ENCODE peak calls at places on chromosomes 4 and X, in nine cellular contexts. T is ovary; J is testis; A is OCI-LY7; V is osteoblast; F is neural progenitor cell; G is WERI-Rb-1; W is mammary epithelial cell; E is CD8-positive, alpha-beta memory T cell. Y is an unnamed sample.

GRCh38 chr4:72136429-72136828 is 104.6 kb downstream of the NPFFR2 start:
- DNase-seq in E (no peak), A (no peak), W (no peak), J (no peak), V (no peak), T (no peak), G (no peak), F (peak; percentile 48), Y (no peak)

GRCh38 chr4:81470456-81471327 is 1.0 kb downstream of the RASGEF1B start:
- DNase-seq in V (peak; percentile 58), G (peak; percentile 64), W (peak; percentile 36), F (peak; percentile 54), J (peak; percentile 73), T (no peak), E (peak; percentile 69), A (peak; percentile 48), Y (peak; percentile 55)

GRCh38 chr4:1195894-1196401 is 23.6 kb upstream of the SPON2 start:
- DNase-seq in G (no peak), J (no peak), A (no peak), E (no peak), V (peak; percentile 74), W (no peak), T (no peak), F (no peak), Y (no peak)

GRCh38 chr4:176676901-176677300 is 115.8 kb downstream of the VEGFC start:
- DNase-seq in T (peak; percentile 46), F (no peak), W (no peak), A (no peak), G (no peak), J (peak; percentile 17), E (no peak), V (no peak), Y (no peak)

GRCh38 chr4:125315571-125316390 is 1.0 kb downstream of the FAT4 start:
- DNase-seq in E (no peak), J (peak; percentile 57), W (peak; percentile 51), T (peak; percentile 73), A (no peak), G (peak; percentile 60), V (peak; percentile 59), F (peak; percentile 90), Y (peak; percentile 12)

GRCh38 chrX:29687687-29688086 is 527.7 kb upstream of the MAGEB2 start:
- DNase-seq in V (peak; percentile 78), F (no peak), T (no peak), E (no peak), G (no peak), W (peak; percentile 49), A (no peak), J (no peak), Y (no peak)

GRCh38 chrX:45889471-45889870 is 655.8 kb downstream of the ZNF674 start:
- DNase-seq in J (no peak), W (peak; percentile 17), A (no peak), V (peak; percentile 57), E (no peak), T (no peak), F (no peak), G (no peak), Y (no peak)

GRCh38 chrX:54807524-54808108 is at the start of gene MAGED2:
- DNase-seq in A (no peak), G (peak; percentile 38), F (peak; percentile 56), J (peak; percentile 39), T (peak; percentile 74), W (no peak), V (no peak), E (peak; percentile 74), Y (peak; percentile 17)

GRCh38 chr4:91426725-91427124 is 877.0 kb upstream of the GRID2 start:
- DNase-seq in V (no peak), T (no peak), W (no peak), E (no peak), J (no peak), F (no peak), G (no peak), A (no peak), Y (no peak)

GRCh38 chr4:87073187-87073569 is 138.4 kb downstream of the AFF1 start:
- DNase-seq in E (no peak), A (peak; percentile 66), V (no peak), T (no peak), G (peak; percentile 29), F (no peak), W (no peak), J (no peak), Y (no peak)

GRCh38 chr4:155984398-155984797 is 30.7 kb upstream of the CTSO start:
- DNase-seq in G (no peak), T (no peak), W (no peak), F (no peak), J (no peak), E (no peak), V (no peak), A (no peak), Y (no peak)

GRCh38 chr4:41209901-41210300 is 4.4 kb downstream of the APBB2 start:
- DNase-seq in V (no peak), G (no peak), F (no peak), A (no peak), J (no peak), E (no peak), T (no peak), W (no peak), Y (no peak)

GRCh38 chr4:121706595-121707021 is 9.8 kb upstream of the ANXA5 start:
- DNase-seq in W (peak; percentile 46), G (no peak), E (peak; percentile 83), V (peak; percentile 81), A (no peak), J (no peak), F (no peak), T (no peak), Y (no peak)

GRCh38 chr4:122831515-122832196 is 5.0 kb downstream of the FGF2 start:
- DNase-seq in F (no peak), W (peak; percentile 51), A (no peak), J (no peak), G (no peak), V (no peak), E (no peak), T (no peak), Y (no peak)

GRCh38 chrX:42948723-42949122 is 170.8 kb upstream of the PPP1R2C start:
- DNase-seq in G (no peak), F (no peak), E (peak; percentile 68), V (no peak), T (no peak), W (no peak), A (no peak), J (no peak), Y (no peak)

GRCh38 chr4:172011196-172011595 is 198.0 kb downstream of the GALNTL6 start:
- DNase-seq in T (no peak), V (no peak), A (no peak), E (no peak), F (no peak), W (no peak), G (no peak), J (no peak), Y (no peak)

GRCh38 chrX:130770615-130771014 is 132.4 kb downstream of the ENOX2 start:
- DNase-seq in V (no peak), A (no peak), J (no peak), T (no peak), W (peak; percentile 76), G (no peak), E (no peak), F (no peak), Y (no peak)

GRCh38 chr4:145035494-145036136 is 62.4 kb downstream of the ANAPC10 start:
- DNase-seq in T (no peak), J (no peak), G (no peak), A (no peak), V (no peak), W (no peak), E (no peak), F (no peak), Y (no peak)
- H3K36me3 ChIP-seq in T (no peaks in the 10 kb centered on the region), J (no peaks in the 10 kb centered on the region), G (peaks cover 19% of the 10 kb centered on the region), A (peaks cover 35% of the 10 kb centered on the region), V (peaks cover 14% of the 10 kb centered on the region), W (peaks cover 2% of the 10 kb centered on the region), E (peaks cover 8% of the 10 kb centered on the region), F (no peaks in the 10 kb centered on the region), Y (no peaks in the 10 kb centered on the region)

GRCh38 chr4:113449407-113449974 is 312.0 kb downstream of the CAMK2D start:
- DNase-seq in E (no peak), J (no peak), G (no peak), T (no peak), V (no peak), F (no peak), W (no peak), A (no peak), Y (no peak)

GRCh38 chr4:113455081-113455480 is 306.5 kb downstream of the CAMK2D start:
- DNase-seq in J (no peak), G (no peak), F (no peak), V (no peak), A (no peak), T (no peak), E (no peak), W (no peak), Y (no peak)

GRCh38 chr4:113450681-113451080 is 310.9 kb downstream of the CAMK2D start:
- DNase-seq in A (no peak), J (no peak), F (no peak), W (no peak), G (no peak), E (no peak), T (no peak), V (no peak), Y (no peak)

GRCh38 chr4:113452152-113452551 is 309.4 kb downstream of the CAMK2D start:
- DNase-seq in W (no peak), G (no peak), V (no peak), F (no peak), E (no peak), A (no peak), T (no peak), J (no peak), Y (no peak)

GRCh38 chr4:113452868-113453620 is 308.5 kb downstream of the CAMK2D start:
- DNase-seq in W (no peak), F (peak; percentile 47), J (no peak), E (no peak), G (no peak), T (no peak), A (peak; percentile 44), V (no peak), Y (no peak)
- H3K4me3 ChIP-seq in W (no peak overlapping the region), F (no peak overlapping the region), J (no peak overlapping the region), E (no peak overlapping the region), G (no peak overlapping the region), T (no peak overlapping the region), A (no peak overlapping the region), V (no peak overlapping the region), Y (no peak overlapping the region)

GRCh38 chr4:165336743-165337142 is 9.3 kb downstream of the MSMO1 start:
- DNase-seq in V (no peak), W (no peak), J (no peak), E (no peak), G (no peak), F (no peak), A (no peak), T (no peak), Y (no peak)
- H3K36me3 ChIP-seq in V (peaks cover 26% of the 10 kb centered on the region), W (peaks cover 80% of the 10 kb centered on the region), J (no peaks in the 10 kb centered on the region), E (peaks cover 24% of the 10 kb centered on the region), G (peaks cover 86% of the 10 kb centered on the region), F (peaks cover 50% of the 10 kb centered on the region), A (peaks cover 98% of the 10 kb centered on the region), T (no peaks in the 10 kb centered on the region), Y (no peaks in the 10 kb centered on the region)

DNA sequence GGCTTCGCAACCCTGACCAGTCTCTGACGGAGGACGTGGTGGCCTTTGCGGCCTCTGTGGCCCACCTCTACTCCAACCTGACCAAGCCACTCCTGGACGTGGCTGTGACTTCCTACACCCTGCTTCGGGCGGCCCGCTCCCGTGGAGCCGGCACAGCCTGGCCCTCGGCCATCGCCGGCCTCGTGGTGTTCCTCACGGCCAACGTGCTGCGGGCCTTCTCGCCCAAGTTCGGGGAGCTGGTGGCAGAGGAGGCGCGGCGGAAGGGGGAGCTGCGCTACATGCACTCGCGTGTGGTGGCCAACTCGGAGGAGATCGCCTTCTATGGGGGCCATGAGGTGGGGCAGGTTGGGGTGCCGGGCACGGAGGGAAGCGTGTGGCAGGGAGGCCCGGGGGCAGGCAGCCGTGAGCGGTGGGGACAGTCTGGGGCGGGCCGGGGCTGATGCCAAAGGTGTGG is 1.2 kb downstream of the ABCD1 start:
- DNase-seq in E (no peak), A (no peak), J (no peak), V (no peak), F (no peak), T (no peak), W (no peak), G (no peak), Y (no peak)
- H3K4me3 ChIP-seq in E (no peak overlapping the region), A (peak overlapping the region; percentile 85), J (peak overlapping the region; percentile 79), V (peak overlapping the region; percentile 51), F (no peak overlapping the region), T (peak overlapping the region; percentile 18), W (no peak overlapping the region), G (no peak overlapping the region), Y (no peak overlapping the region)

Y was measured in prostate gland.